ENCODE peak calls at places on chromosomes 7 and 10, in eight cellular contexts. One of them, this sample, is unnamed.

GRCh38 chr10:69217119-69217754 is 2.9 kb upstream of the HKDC1 start:
- DNase-seq in ovary: no peak
- DNase-seq in HCT116: peak
- DNase-seq in HL-60: no peak
- DNase-seq in WERI-Rb-1: no peak
- DNase-seq in A549: peak
- DNase-seq in PC-3: peak
- DNase-seq in aorta: no peak
- DNase-seq in this sample: no peak

GRCh38 chr10:48399056-48399541 is 92.6 kb downstream of the MAPK8 start:
- DNase-seq in ovary: no peak
- DNase-seq in HCT116: no peak
- DNase-seq in HL-60: no peak
- DNase-seq in WERI-Rb-1: peak
- DNase-seq in A549: no peak
- DNase-seq in PC-3: no peak
- DNase-seq in aorta: no peak
- DNase-seq in this sample: no peak

GRCh38 chr10:53209941-53210611 is 437.5 kb upstream of the MBL2 start:
- DNase-seq in ovary: no peak
- DNase-seq in HCT116: no peak
- DNase-seq in HL-60: no peak
- DNase-seq in WERI-Rb-1: no peak
- DNase-seq in A549: peak
- DNase-seq in PC-3: peak
- DNase-seq in aorta: no peak
- DNase-seq in this sample: peak

GRCh38 chr10:12812541-12812940 is 189.0 kb downstream of the CCDC3 start:
- DNase-seq in ovary: no peak
- DNase-seq in HCT116: no peak
- DNase-seq in HL-60: no peak
- DNase-seq in WERI-Rb-1: no peak
- DNase-seq in A549: no peak
- DNase-seq in PC-3: no peak
- DNase-seq in aorta: no peak
- DNase-seq in this sample: no peak

GRCh38 chr10:129424978-129425377 is 42.1 kb upstream of the MGMT start:
- DNase-seq in ovary: no peak
- DNase-seq in HCT116: no peak
- DNase-seq in HL-60: no peak
- DNase-seq in WERI-Rb-1: no peak
- DNase-seq in A549: no peak
- DNase-seq in PC-3: no peak
- DNase-seq in aorta: no peak
- DNase-seq in this sample: no peak

GRCh38 chr7:130430841-130431713 is 9.7 kb downstream of the CEP41 start:
- DNase-seq in ovary: no peak
- DNase-seq in HCT116: no peak
- DNase-seq in HL-60: no peak
- DNase-seq in WERI-Rb-1: peak
- DNase-seq in A549: no peak
- DNase-seq in PC-3: no peak
- DNase-seq in aorta: no peak
- DNase-seq in this sample: no peak

GRCh38 chr10:132337019-132337418 is 5.0 kb downstream of the LRRC27 start:
- DNase-seq in ovary: no peak
- DNase-seq in HCT116: no peak
- DNase-seq in HL-60: no peak
- DNase-seq in WERI-Rb-1: no peak
- DNase-seq in A549: no peak
- DNase-seq in PC-3: no peak
- DNase-seq in aorta: peak
- DNase-seq in this sample: no peak

GRCh38 chr10:103739039-103739764 is 116.2 kb downstream of the SH3PXD2A start:
- DNase-seq in ovary: peak
- DNase-seq in HCT116: no peak
- DNase-seq in HL-60: no peak
- DNase-seq in WERI-Rb-1: peak
- DNase-seq in A549: no peak
- DNase-seq in PC-3: peak
- DNase-seq in aorta: no peak
- DNase-seq in this sample: no peak

GRCh38 chr10:103555712-103556111 is 62.2 kb downstream of the NEURL1 start:
- DNase-seq in ovary: no peak
- DNase-seq in HCT116: no peak
- DNase-seq in HL-60: no peak
- DNase-seq in WERI-Rb-1: no peak
- DNase-seq in A549: no peak
- DNase-seq in PC-3: no peak
- DNase-seq in aorta: no peak
- DNase-seq in this sample: no peak

GRCh38 chr7:34564091-34564490 is 93.9 kb upstream of the NPSR1 start:
- DNase-seq in ovary: no peak
- DNase-seq in HCT116: no peak
- DNase-seq in HL-60: no peak
- DNase-seq in WERI-Rb-1: no peak
- DNase-seq in A549: no peak
- DNase-seq in PC-3: no peak
- DNase-seq in aorta: no peak
- DNase-seq in this sample: no peak

GRCh38 chr7:32023353-32023752 is 46.9 kb downstream of the PDE1C start:
- DNase-seq in ovary: no peak
- DNase-seq in HCT116: no peak
- DNase-seq in HL-60: no peak
- DNase-seq in WERI-Rb-1: no peak
- DNase-seq in A549: no peak
- DNase-seq in PC-3: no peak
- DNase-seq in aorta: no peak
- DNase-seq in this sample: no peak

GRCh38 chr7:43137811-43138210 is 25.4 kb downstream of the HECW1 start:
- DNase-seq in ovary: no peak
- DNase-seq in HCT116: no peak
- DNase-seq in HL-60: no peak
- DNase-seq in WERI-Rb-1: no peak
- DNase-seq in A549: no peak
- DNase-seq in PC-3: no peak
- DNase-seq in aorta: no peak
- DNase-seq in this sample: no peak

GRCh38 chr7:101362334-101363195 is at the start of gene COL26A1:
- DNase-seq in ovary: peak
- DNase-seq in HCT116: no peak
- DNase-seq in HL-60: peak
- DNase-seq in WERI-Rb-1: peak
- DNase-seq in A549: peak
- DNase-seq in PC-3: no peak
- DNase-seq in aorta: peak
- DNase-seq in this sample: no peak

GRCh38 chr10:119761106-119761505 is 35.3 kb downstream of the INPP5F start:
- DNase-seq in ovary: no peak
- DNase-seq in HCT116: no peak
- DNase-seq in HL-60: no peak
- DNase-seq in WERI-Rb-1: no peak
- DNase-seq in A549: no peak
- DNase-seq in PC-3: peak
- DNase-seq in aorta: no peak
- DNase-seq in this sample: no peak

GRCh38 chr10:117729156-117729555 is 186.6 kb downstream of the EMX2 start:
- DNase-seq in ovary: no peak
- DNase-seq in HCT116: no peak
- DNase-seq in HL-60: no peak
- DNase-seq in WERI-Rb-1: no peak
- DNase-seq in A549: no peak
- DNase-seq in PC-3: no peak
- DNase-seq in aorta: no peak
- DNase-seq in this sample: no peak

GRCh38 chr7:94314526-94314925 is 80.2 kb upstream of the COL1A2 start:
- DNase-seq in ovary: no peak
- DNase-seq in HCT116: no peak
- DNase-seq in HL-60: no peak
- DNase-seq in WERI-Rb-1: peak
- DNase-seq in A549: no peak
- DNase-seq in PC-3: no peak
- DNase-seq in aorta: no peak
- DNase-seq in this sample: no peak

GRCh38 chr10:61733358-61733940 is 70.7 kb downstream of the CABCOCO1 start:
- DNase-seq in ovary: peak
- DNase-seq in HCT116: peak
- DNase-seq in HL-60: peak
- DNase-seq in WERI-Rb-1: peak
- DNase-seq in A549: peak
- DNase-seq in PC-3: peak
- DNase-seq in aorta: no peak
- DNase-seq in this sample: peak

GRCh38 chr7:37510043-37510634 is 61.5 kb upstream of the ELMO1 start:
- DNase-seq in ovary: no peak
- DNase-seq in HCT116: no peak
- DNase-seq in HL-60: peak
- DNase-seq in WERI-Rb-1: no peak
- DNase-seq in A549: no peak
- DNase-seq in PC-3: peak
- DNase-seq in aorta: no peak
- DNase-seq in this sample: peak

GRCh38 chr7:149874644-149875028 is 867 bp downstream of the ATP6V0E2 start:
- DNase-seq in ovary: no peak
- DNase-seq in HCT116: no peak
- DNase-seq in HL-60: no peak
- DNase-seq in WERI-Rb-1: no peak
- DNase-seq in A549: no peak
- DNase-seq in PC-3: peak
- DNase-seq in aorta: no peak
- DNase-seq in this sample: no peak

DNA sequence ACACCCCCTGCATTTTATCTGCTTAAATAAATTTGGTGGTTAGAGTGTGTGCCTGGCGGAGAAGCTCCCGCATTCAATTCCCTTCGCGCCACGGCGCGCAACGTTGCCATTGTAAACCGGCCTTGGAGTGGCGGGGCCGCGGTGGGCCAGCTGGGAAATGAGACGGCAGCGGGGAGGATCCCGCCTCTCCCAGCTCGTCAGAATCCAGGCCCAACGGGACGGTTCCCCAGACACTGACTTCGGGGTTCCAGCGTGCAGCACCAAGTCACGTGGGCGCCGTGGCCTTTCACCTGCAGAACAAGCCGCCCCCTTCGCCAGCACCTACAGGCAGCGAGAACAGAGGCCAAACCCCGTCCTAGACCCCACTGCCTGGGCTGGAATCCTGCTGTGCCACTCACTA is 103.4 kb downstream of the GRID1 start:
- DNase-seq in ovary: no peak
- DNase-seq in HCT116: no peak
- DNase-seq in HL-60: no peak
- DNase-seq in WERI-Rb-1: no peak
- DNase-seq in A549: no peak
- DNase-seq in PC-3: no peak
- DNase-seq in aorta: no peak
- DNase-seq in this sample: no peak
- H3K4me3 ChIP-seq in ovary: no peak
- H3K4me3 ChIP-seq in HCT116: no peak
- H3K4me3 ChIP-seq in HL-60: no peak
- H3K4me3 ChIP-seq in WERI-Rb-1: peak
- H3K4me3 ChIP-seq in A549: no peak
- H3K4me3 ChIP-seq in PC-3: no peak
- H3K4me3 ChIP-seq in aorta: no peak
- H3K4me3 ChIP-seq in this sample: no peak

GRCh38 chr7:77760809-77761453 is 37.3 kb downstream of the TMEM60 start:
- DNase-seq in ovary: no peak
- DNase-seq in HCT116: no peak
- DNase-seq in HL-60: no peak
- DNase-seq in WERI-Rb-1: no peak
- DNase-seq in A549: no peak
- DNase-seq in PC-3: no peak
- DNase-seq in aorta: no peak
- DNase-seq in this sample: no peak
- H3K4me3 ChIP-seq in ovary: no peak
- H3K4me3 ChIP-seq in HCT116: no peak
- H3K4me3 ChIP-seq in HL-60: no peak
- H3K4me3 ChIP-seq in WERI-Rb-1: no peak
- H3K4me3 ChIP-seq in A549: no peak
- H3K4me3 ChIP-seq in PC-3: no peak
- H3K4me3 ChIP-seq in aorta: no peak
- H3K4me3 ChIP-seq in this sample: no peak

GRCh38 chr7:128939861-128940410 is 2.2 kb downstream of the IRF5 start:
- DNase-seq in ovary: no peak
- DNase-seq in HCT116: no peak
- DNase-seq in HL-60: peak
- DNase-seq in WERI-Rb-1: no peak
- DNase-seq in A549: no peak
- DNase-seq in PC-3: no peak
- DNase-seq in aorta: no peak
- DNase-seq in this sample: no peak

GRCh38 chr7:128937647-128938523 is at the start of gene IRF5:
- DNase-seq in ovary: no peak
- DNase-seq in HCT116: peak
- DNase-seq in HL-60: peak
- DNase-seq in WERI-Rb-1: peak
- DNase-seq in A549: peak
- DNase-seq in PC-3: peak
- DNase-seq in aorta: peak
- DNase-seq in this sample: no peak

GRCh38 chr7:128939075-128939860 is 1.5 kb downstream of the IRF5 start:
- DNase-seq in ovary: no peak
- DNase-seq in HCT116: no peak
- DNase-seq in HL-60: peak
- DNase-seq in WERI-Rb-1: no peak
- DNase-seq in A549: no peak
- DNase-seq in PC-3: no peak
- DNase-seq in aorta: no peak
- DNase-seq in this sample: no peak

GRCh38 chr7:128937271-128937646 is 468 bp upstream of the IRF5 start:
- DNase-seq in ovary: no peak
- DNase-seq in HCT116: no peak
- DNase-seq in HL-60: no peak
- DNase-seq in WERI-Rb-1: no peak
- DNase-seq in A549: no peak
- DNase-seq in PC-3: no peak
- DNase-seq in aorta: no peak
- DNase-seq in this sample: no peak

GRCh38 chr7:128938524-128939074 is 872 bp downstream of the IRF5 start:
- DNase-seq in ovary: no peak
- DNase-seq in HCT116: no peak
- DNase-seq in HL-60: no peak
- DNase-seq in WERI-Rb-1: no peak
- DNase-seq in A549: no peak
- DNase-seq in PC-3: no peak
- DNase-seq in aorta: no peak
- DNase-seq in this sample: no peak
- H3K4me3 ChIP-seq in ovary: peak
- H3K4me3 ChIP-seq in HCT116: peak
- H3K4me3 ChIP-seq in HL-60: peak
- H3K4me3 ChIP-seq in WERI-Rb-1: peak
- H3K4me3 ChIP-seq in A549: peak
- H3K4me3 ChIP-seq in PC-3: peak
- H3K4me3 ChIP-seq in aorta: peak
- H3K4me3 ChIP-seq in this sample: no peak

DNA sequence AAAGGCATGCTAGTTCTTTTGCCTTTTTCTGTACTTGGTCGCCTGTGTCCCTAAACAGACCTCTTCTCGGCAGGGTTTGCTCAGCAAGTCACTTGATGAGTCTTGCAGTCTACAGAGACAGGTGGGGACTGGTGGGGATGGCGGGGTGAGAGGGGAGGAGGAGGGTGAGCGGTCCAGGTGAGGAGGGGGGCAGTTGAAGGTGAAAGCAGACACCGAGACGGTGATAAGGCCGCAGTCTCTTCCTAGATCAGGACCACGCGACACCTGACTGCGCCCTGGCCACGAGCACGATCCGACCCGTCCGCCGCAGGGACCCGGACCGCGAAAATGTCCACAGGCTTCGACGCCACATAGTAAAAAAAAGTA is 566 bp downstream of the ASNS start:
- DNase-seq in ovary: peak
- DNase-seq in HCT116: no peak
- DNase-seq in HL-60: no peak
- DNase-seq in WERI-Rb-1: peak
- DNase-seq in A549: no peak
- DNase-seq in PC-3: peak
- DNase-seq in aorta: no peak
- DNase-seq in this sample: no peak
- H3K4me3 ChIP-seq in ovary: peak
- H3K4me3 ChIP-seq in HCT116: peak
- H3K4me3 ChIP-seq in HL-60: peak
- H3K4me3 ChIP-seq in WERI-Rb-1: peak
- H3K4me3 ChIP-seq in A549: peak
- H3K4me3 ChIP-seq in PC-3: peak
- H3K4me3 ChIP-seq in aorta: peak
- H3K4me3 ChIP-seq in this sample: peak

This sample was measured in Jurkat, Clone E6-1.